ENCODE peak calls at places on chromosomes 16 and 17, in five cellular contexts. K, J, O, C and L are unnamed samples.

GRCh38 chr17:71441098-71441497 is 679.7 kb upstream of the SOX9 start:
- DNase-seq in J (no peak), K (no peak), C (no peak), O (peak; percentile 82), L (no peak)

GRCh38 chr16:48025359-48025758 is 130.4 kb downstream of the ABCC12 start:
- DNase-seq in C (no peak), O (no peak), J (no peak), K (no peak), L (no peak)

GRCh38 chr17:21397341-21398050 is 21.3 kb downstream of the KCNJ12 start:
- DNase-seq in C (no peak), O (peak; percentile 87), K (no peak), J (peak; percentile 67), L (no peak)

GRCh38 chr17:75619506-75620431 is 13.5 kb upstream of the SMIM5 start:
- DNase-seq in O (peak; percentile 29), C (no peak), K (no peak), J (no peak), L (no peak)

GRCh38 chr17:77320501-77321256 is 179.9 kb downstream of the SEC14L1 start:
- DNase-seq in O (peak; percentile 70), J (peak; percentile 66), C (peak; percentile 48), K (peak; percentile 75), L (peak; percentile 92)

GRCh38 chr17:50638851-50639767 is 4.4 kb downstream of the ABCC3 start:
- DNase-seq in C (peak; percentile 95), J (peak; percentile 84), K (peak; percentile 95), O (peak; percentile 98), L (peak; percentile 89)

GRCh38 chr17:32486701-32487459 is at the start of gene CDK5R1:
- DNase-seq in J (peak; percentile 63), O (peak; percentile 58), C (peak; percentile 80), K (no peak), L (no peak)

GRCh38 chr16:49491736-49492089 is 118.1 kb downstream of the C16orf78 start:
- DNase-seq in O (no peak), K (peak; percentile 69), J (peak; percentile 34), C (peak; percentile 90), L (peak; percentile 63)

GRCh38 chr16:89409161-89409711 is 81.1 kb downstream of the ANKRD11 start:
- DNase-seq in C (no peak), J (no peak), K (no peak), O (no peak), L (no peak)

GRCh38 chr16:49620158-49620867 is 235.6 kb downstream of the ZNF423 start:
- DNase-seq in C (peak; percentile 50), J (peak; percentile 70), O (peak; percentile 66), K (no peak), L (peak; percentile 80)

GRCh38 chr16:81615833-81616232 is 163.3 kb upstream of the PLCG2 start:
- DNase-seq in J (no peak), O (no peak), C (no peak), K (no peak), L (no peak)

GRCh38 chr17:61128671-61129115 is 270.9 kb upstream of the TBX2 start:
- DNase-seq in C (no peak), O (peak; percentile 76), J (no peak), K (no peak), L (no peak)

GRCh38 chr17:78979780-78980623 is at the start of gene LGALS3BP:
- DNase-seq in J (peak; percentile 83), K (no peak), C (peak; percentile 65), O (peak; percentile 47), L (no peak)

GRCh38 chr17:7213895-7214299 is 5.7 kb downstream of the DLG4 start:
- DNase-seq in J (no peak), K (no peak), O (peak; percentile 71), C (no peak), L (no peak)

GRCh38 chr17:38728290-38728831 is 1.8 kb upstream of the CISD3 start:
- DNase-seq in C (peak; percentile 54), K (no peak), O (no peak), J (no peak), L (no peak)

GRCh38 chr16:24800586-24800985 is 45.2 kb upstream of the SLC5A11 start:
- DNase-seq in K (no peak), C (no peak), J (no peak), O (peak; percentile 20), L (no peak)

GRCh38 chr16:89191033-89191900 is 9.1 kb downstream of the SLC22A31 start:
- DNase-seq in K (no peak), C (no peak), O (no peak), J (no peak), L (no peak)

GRCh38 chr16:78385406-78385805 is 286.0 kb downstream of the WWOX start:
- DNase-seq in K (no peak), J (no peak), O (no peak), C (no peak), L (no peak)

GRCh38 chr17:43695968-43696865 is 34.5 kb upstream of the MEOX1 start:
- DNase-seq in K (no peak), J (no peak), C (no peak), O (peak; percentile 79), L (no peak)

GRCh38 chr16:52649870-52650269 is 102.9 kb upstream of the TOX3 start:
- DNase-seq in C (no peak), J (no peak), K (no peak), O (no peak), L (no peak)

GRCh38 chr17:50312311-50312710 is 33.6 kb upstream of the XYLT2 start:
- DNase-seq in O (no peak), C (no peak), K (no peak), J (no peak), L (no peak)

GRCh38 chr17:49976828-49977202 is 7.8 kb downstream of the DLX4 start:
- DNase-seq in J (no peak), C (no peak), K (no peak), O (no peak), L (no peak)

GRCh38 chr17:45437461-45438283 is 5.0 kb upstream of the ARHGAP27 start:
- DNase-seq in J (no peak), K (no peak), C (no peak), O (no peak), L (no peak)

GRCh38 chr17:76716146-76716833 is 5.5 kb upstream of the MXRA7 start:
- DNase-seq in J (peak; percentile 15), K (no peak), O (peak; percentile 100), C (no peak), L (no peak)

GRCh38 chr16:66961065-66961744 is at the start of gene CES3:
- DNase-seq in K (no peak), O (peak; percentile 60), C (peak; percentile 81), J (no peak), L (no peak)

GRCh38 chr17:78279360-78279990 is 48.0 kb downstream of the TMEM235 start:
- DNase-seq in J (no peak), O (no peak), K (no peak), C (no peak), L (no peak)

GRCh38 chr17:67139289-67139688 is 94.9 kb downstream of the CACNG1 start:
- DNase-seq in K (no peak), O (no peak), J (no peak), C (no peak), L (no peak)

GRCh38 chr17:67138392-67138791 is 94.0 kb downstream of the CACNG1 start:
- DNase-seq in J (no peak), K (no peak), O (no peak), C (no peak), L (no peak)

GRCh38 chr17:67137860-67138259 is 93.5 kb downstream of the CACNG1 start:
- DNase-seq in O (no peak), C (no peak), J (no peak), K (no peak), L (no peak)

GRCh38 chr17:67137026-67137370 is 92.6 kb downstream of the CACNG1 start:
- DNase-seq in O (no peak), C (no peak), K (no peak), J (no peak), L (no peak)

GRCh38 chr17:67139784-67140665 is 95.7 kb downstream of the CACNG1 start:
- DNase-seq in C (no peak), O (peak; percentile 30), K (no peak), J (no peak), L (no peak)
- TF ChIP-seq CTCF in C (no peak), O (no peak), K (no peak), J (no peak), L (no peak)

GRCh38 chr16:5526826-5527225 is 429.2 kb upstream of the EEF2KMT start:
- DNase-seq in C (no peak), K (no peak), O (no peak), J (no peak), L (no peak)

DNA sequence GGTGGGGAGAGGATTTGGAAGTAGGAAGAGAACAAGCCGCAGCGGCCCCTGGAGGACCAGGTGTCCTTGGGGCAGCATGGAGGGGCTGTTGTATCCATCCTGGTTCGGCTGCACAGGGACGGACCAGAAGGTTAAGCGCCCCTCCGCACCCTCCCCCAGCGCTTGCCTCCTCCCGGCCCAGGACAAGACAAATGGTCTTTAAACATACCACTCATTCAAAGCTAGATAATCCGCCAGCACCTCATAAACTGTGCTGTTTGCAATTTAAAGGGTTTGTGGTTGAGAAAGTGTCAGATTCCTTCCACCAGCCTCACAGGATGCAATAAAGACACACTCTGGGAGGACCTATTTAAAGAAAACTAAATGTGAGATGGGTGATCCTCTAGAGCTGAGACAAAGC is 426.2 kb upstream of the EEF2KMT start:
- DNase-seq in O (no peak), K (no peak), J (no peak), C (no peak), L (no peak)
- TF ChIP-seq CTCF in O (no peak), K (no peak), J (no peak), C (no peak), L (no peak)

GRCh38 chr16:85503642-85504224 is 109.4 kb upstream of the GSE1 start:
- DNase-seq in O (no peak), K (no peak), J (no peak), C (no peak), L (no peak)
- TF ChIP-seq CTCF in O (no peak), K (no peak), J (no peak), C (no peak), L (no peak)

GRCh38 chr17:36935681-36936454 is 1.4 kb upstream of the LHX1 start:
- DNase-seq in J (no peak), K (no peak), O (no peak), C (no peak), L (no peak)

GRCh38 chr17:36933174-36934143 is 3.8 kb upstream of the LHX1 start:
- DNase-seq in J (no peak), K (no peak), O (no peak), C (no peak), L (no peak)

GRCh38 chr17:36934759-36935630 is 2.3 kb upstream of the LHX1 start:
- DNase-seq in C (no peak), J (no peak), K (no peak), O (no peak), L (no peak)

GRCh38 chr17:36932383-36933173 is 4.7 kb upstream of the LHX1 start:
- DNase-seq in O (no peak), J (no peak), K (no peak), C (no peak), L (no peak)

GRCh38 chr17:36934144-36934758 is 3.0 kb upstream of the LHX1 start:
- DNase-seq in C (no peak), J (no peak), K (no peak), O (no peak), L (no peak)
- TF ChIP-seq CTCF in C (no peak), J (no peak), K (no peak), O (no peak), L (no peak)

GRCh38 chr17:10681866-10682446 is 15.4 kb downstream of the SCO1 start:
- DNase-seq in J (no peak), K (no peak), O (peak; percentile 89), C (no peak), L (no peak)
- TF ChIP-seq CTCF in J (no peak), K (no peak), O (no peak), C (no peak), L (no peak)

GRCh38 chr16:85415196-85415988 is 197.7 kb upstream of the GSE1 start:
- DNase-seq in C (peak; percentile 41), K (no peak), O (no peak), J (peak; percentile 13), L (peak; percentile 57)
- TF ChIP-seq CTCF in C (no peak), K (no peak), O (no peak), J (no peak), L (no peak)